ENCODE peak calls at places on chromosomes 13 and 19, in four cellular contexts. B is heart left ventricle; S is CD4-positive, alpha-beta T cell; Z is Peyer's patch. E is an unnamed sample. For H3K27me3, the result is how much of the 10 kb centered on the place peaks cover.

GRCh38 chr19:34104099-34104498 is 68.2 kb upstream of the LSM14A start:
- DNase-seq in B (no peak), S (no peak), Z (no peak), E (no peak)

GRCh38 chr13:96994030-96994848 is at the start of gene OXGR1:
- DNase-seq in B (no peak), S (no peak), Z (no peak), E (no peak)

GRCh38 chr13:91017669-91018053 is 329.8 kb upstream of the MIR17HG start:
- DNase-seq in B (no peak), S (no peak), Z (no peak), E (peak)

GRCh38 chr13:31870511-31870910 is 131.2 kb downstream of the RXFP2 start:
- DNase-seq in B (no peak), S (no peak), Z (no peak), E (no peak)

GRCh38 chr19:28486934-28487333 is 726.0 kb downstream of the UQCRFS1 start:
- DNase-seq in B (no peak), S (no peak), Z (no peak), E (no peak)

GRCh38 chr19:49869484-49870308 is 2.3 kb upstream of the PNKP start:
- DNase-seq in B (peak), S (peak), Z (peak), E (no peak)

GRCh38 chr13:46639033-46639981 is 86.3 kb downstream of the LRCH1 start:
- DNase-seq in B (no peak), S (no peak), Z (no peak), E (no peak)

GRCh38 chr19:18879579-18880373 is 16.2 kb downstream of the CERS1 start:
- DNase-seq in B (no peak), S (no peak), Z (peak), E (no peak)

GRCh38 chr13:67175836-67176235 is 54.3 kb downstream of the PCDH9 start:
- DNase-seq in B (no peak), S (no peak), Z (no peak), E (no peak)

GRCh38 chr13:28299941-28300340 is 161.6 kb downstream of the PAN3 start:
- DNase-seq in B (no peak), S (no peak), Z (no peak), E (no peak)

GRCh38 chr19:686589-687297 is 8.5 kb downstream of the PRSS57 start:
- DNase-seq in B (no peak), S (no peak), Z (no peak), E (no peak)

GRCh38 chr19:14997981-14998380 is 18.3 kb upstream of the SLC1A6 start:
- DNase-seq in B (no peak), S (no peak), Z (no peak), E (no peak)
- H3K27me3 ChIP-seq in B (under half), S (under half), Z (under half), E (under half)

GRCh38 chr13:44679602-44680001 is 103.5 kb upstream of the TSC22D1 start:
- DNase-seq in B (no peak), S (no peak), Z (no peak), E (no peak)
- H3K27me3 ChIP-seq in B (under half), S (under half), Z (under half), E (under half)

GRCh38 chr13:22961835-22962537 is 218.8 kb upstream of the SGCG start:
- DNase-seq in B (no peak), S (no peak), Z (no peak), E (no peak)

GRCh38 chr13:22964245-22964966 is 216.4 kb upstream of the SGCG start:
- DNase-seq in B (no peak), S (no peak), Z (no peak), E (no peak)

DNA sequence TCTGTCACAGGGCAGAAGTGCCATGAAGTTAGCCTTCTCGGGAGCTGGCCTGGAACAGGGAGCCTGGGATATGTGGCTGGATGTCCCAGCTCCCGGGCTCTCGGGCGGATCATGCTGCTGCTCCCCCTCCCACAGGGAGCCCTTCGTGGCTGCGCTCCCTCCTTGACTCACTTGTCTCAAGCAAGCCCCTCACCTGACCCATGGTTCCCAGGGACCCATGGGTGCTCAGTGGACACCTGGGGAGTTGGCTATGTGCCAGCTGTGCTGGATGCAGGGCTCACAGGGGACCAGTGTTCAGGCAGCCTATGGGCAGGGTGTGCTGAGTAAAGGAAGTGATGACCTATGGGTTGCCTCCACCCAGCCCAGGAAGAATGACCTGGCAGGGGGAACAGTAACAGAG is 213.1 kb upstream of the SGCG start:
- DNase-seq in B (no peak), S (no peak), Z (no peak), E (no peak)
- H3K27me3 ChIP-seq in B (under half), S (under half), Z (under half), E (under half)

DNA sequence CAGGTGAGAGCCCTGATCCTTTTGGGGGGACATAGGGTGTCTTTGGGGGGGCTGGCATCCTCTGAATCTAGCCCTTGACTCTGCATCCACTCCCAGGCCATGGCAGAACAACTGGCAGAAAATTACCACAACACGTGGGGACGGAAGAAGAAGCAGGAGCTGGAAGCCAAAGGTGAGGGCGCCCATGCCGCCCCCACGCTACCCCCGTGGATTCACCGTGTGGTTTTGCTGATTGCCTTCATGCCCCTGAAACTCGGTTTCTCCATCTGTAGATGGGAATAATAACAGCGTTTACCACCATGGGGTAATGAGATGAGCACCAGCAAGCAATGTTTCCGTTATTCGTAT is 72.9 kb downstream of the RYR1 start:
- DNase-seq in B (no peak), S (no peak), Z (no peak), E (no peak)
- H3K27me3 ChIP-seq in B (under half), S (under half), Z (under half), E (under half)

DNA sequence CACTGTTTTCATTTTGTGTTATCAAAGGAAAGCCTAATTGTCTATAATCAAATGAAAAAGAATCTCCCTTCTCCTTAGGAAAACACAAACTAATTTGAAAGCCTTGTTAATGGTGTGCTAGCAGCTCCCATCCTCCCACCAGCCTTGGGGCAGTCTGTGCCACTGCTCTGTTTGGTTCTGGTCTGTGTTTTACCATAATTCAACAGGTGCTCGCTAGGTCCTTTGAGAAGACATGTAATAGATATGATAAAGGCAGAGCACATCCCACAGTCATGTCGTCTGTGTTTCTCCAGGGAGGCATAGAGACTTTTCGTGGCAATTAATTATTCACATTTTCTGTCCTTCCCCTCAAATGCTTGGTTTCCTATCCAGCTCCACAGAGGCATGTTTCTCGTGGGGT is 23.8 kb downstream of the FAM124A start:
- DNase-seq in B (no peak), S (no peak), Z (no peak), E (no peak)
- H3K27me3 ChIP-seq in B (under half), S (under half), Z (under half), E (under half)

DNA sequence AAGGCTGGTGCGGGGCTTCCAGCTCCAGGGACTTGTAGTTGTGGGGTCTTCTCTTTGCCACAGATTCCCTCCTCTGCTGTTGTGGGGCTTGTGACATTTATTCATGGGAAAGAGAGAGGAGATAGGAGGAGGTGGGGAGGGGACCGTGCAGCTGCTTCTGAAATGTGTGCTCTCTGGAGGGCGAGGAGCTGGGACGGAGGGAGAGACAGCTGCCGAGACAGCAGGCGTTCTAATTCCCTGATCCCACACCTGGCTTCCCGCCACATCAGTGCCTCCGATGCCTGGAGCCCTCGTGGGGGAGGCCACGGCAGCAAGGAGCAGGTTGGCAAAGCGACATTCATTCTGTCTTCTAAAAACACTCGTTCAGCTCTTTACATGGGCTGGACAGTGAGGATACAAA is 164.4 kb downstream of the USP12 start:
- DNase-seq in B (no peak), S (no peak), Z (no peak), E (no peak)
- H3K27me3 ChIP-seq in B (under half), S (under half), Z (under half), E (under half)

GRCh38 chr19:8046569-8047165 is 5.9 kb upstream of the CCL25 start:
- DNase-seq in B (no peak), S (no peak), Z (no peak), E (no peak)

GRCh38 chr19:8045872-8046568 is 6.5 kb upstream of the CCL25 start:
- DNase-seq in B (no peak), S (no peak), Z (no peak), E (no peak)

GRCh38 chr19:8054169-8054568 is 1.6 kb downstream of the CCL25 start:
- DNase-seq in B (no peak), S (no peak), Z (peak), E (no peak)

GRCh38 chr19:8052464-8052859 is at the start of gene CCL25:
- DNase-seq in B (no peak), S (no peak), Z (no peak), E (no peak)

GRCh38 chr19:8050274-8051096 is 2.1 kb upstream of the CCL25 start:
- DNase-seq in B (peak), S (peak), Z (peak), E (peak)
- H3K27me3 ChIP-seq in B (under half), S (under half), Z (under half), E (under half)

GRCh38 chr19:7731218-7731595 is 703 bp downstream of the CLEC4G start:
- DNase-seq in B (no peak), S (no peak), Z (no peak), E (no peak)

GRCh38 chr19:7731615-7732014 is 295 bp downstream of the CLEC4G start:
- DNase-seq in B (no peak), S (no peak), Z (no peak), E (no peak)

GRCh38 chr19:7730286-7731217 is 1.4 kb downstream of the CLEC4G start:
- DNase-seq in B (no peak), S (no peak), Z (no peak), E (no peak)

GRCh38 chr19:7729831-7730285 is 2.1 kb downstream of the CLEC4G start:
- DNase-seq in B (no peak), S (no peak), Z (no peak), E (no peak)

DNA sequence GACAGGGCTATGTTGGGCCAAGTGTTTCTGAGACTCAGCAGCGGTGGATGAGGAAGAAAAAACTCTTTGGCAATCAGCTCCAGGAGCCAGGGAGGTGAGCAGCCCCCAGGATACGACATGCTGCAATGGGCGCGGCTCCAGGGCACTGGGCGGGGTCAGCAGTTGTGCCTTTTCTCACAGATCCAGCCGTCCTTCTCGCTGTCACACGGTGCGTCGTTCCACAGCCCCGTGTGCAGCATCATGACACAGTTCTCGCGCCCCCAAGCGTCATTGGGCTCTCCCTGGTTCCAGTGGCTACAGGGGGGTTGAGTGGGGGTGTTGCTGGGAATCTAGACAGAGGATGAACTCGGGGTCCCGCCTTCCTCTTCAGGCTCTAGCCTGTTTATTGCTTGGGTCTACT is 2.7 kb downstream of the CLEC4G start:
- DNase-seq in B (no peak), S (no peak), Z (no peak), E (no peak)
- H3K27me3 ChIP-seq in B (under half), S (under half), Z (under half), E (under half)